ENCODE peak calls at places on chromosomes 3 and 15, in six cellular contexts. W, K, O, D, L and U are unnamed samples.

GRCh38 chr3:157738441-157738840 is 235.2 kb upstream of the VEPH1 start:
- DNase-seq in K (no peak), W (no peak), L (no peak), D (no peak), O (no peak), U (no peak)

GRCh38 chr3:150778793-150779401 is 15.9 kb upstream of the SIAH2 start:
- DNase-seq in D (no peak), O (no peak), K (no peak), L (no peak), W (no peak), U (no peak)

GRCh38 chr3:52434080-52434479 is 10.8 kb downstream of the SEMA3G start:
- DNase-seq in D (no peak), O (no peak), L (no peak), W (no peak), K (no peak), U (no peak)

GRCh38 chr3:45842851-45843625 is 1.1 kb upstream of the LZTFL1 start:
- DNase-seq in O (no peak), D (no peak), K (no peak), L (no peak), W (no peak), U (no peak)

GRCh38 chr15:79169531-79170123 is 79.0 kb upstream of the RASGRF1 start:
- DNase-seq in K (no peak), L (no peak), O (no peak), D (peak; percentile 16), W (no peak), U (peak; percentile 11)

GRCh38 chr3:156175570-156175969 is 55.2 kb downstream of the KCNAB1 start:
- DNase-seq in O (no peak), D (no peak), K (no peak), W (no peak), L (no peak), U (no peak)

GRCh38 chr3:135792174-135792573 is 173.4 kb upstream of the PPP2R3A start:
- DNase-seq in L (no peak), W (no peak), K (no peak), D (no peak), O (no peak), U (no peak)

GRCh38 chr15:70266412-70267089 is 168.8 kb upstream of the TLE3 start:
- DNase-seq in K (no peak), W (no peak), O (no peak), L (no peak), D (peak; percentile 91), U (no peak)

GRCh38 chr15:85443593-85444328 is 63.4 kb downstream of the AKAP13 start:
- DNase-seq in D (peak; percentile 65), O (no peak), L (peak; percentile 23), K (peak; percentile 49), W (peak; percentile 23), U (no peak)

GRCh38 chr3:50297896-50298725 is 1.1 kb downstream of the HYAL3 start:
- DNase-seq in W (no peak), O (no peak), L (no peak), K (peak; percentile 32), D (no peak), U (no peak)

GRCh38 chr3:52069135-52069534 is 12.8 kb upstream of the DUSP7 start:
- DNase-seq in W (no peak), L (no peak), D (no peak), K (no peak), O (no peak), U (no peak)

GRCh38 chr3:134328147-134328591 is 46.1 kb downstream of the AMOTL2 start:
- DNase-seq in O (no peak), W (no peak), D (peak; percentile 88), K (no peak), L (peak; percentile 92), U (no peak)

GRCh38 chr3:10533731-10534011 is 28.3 kb upstream of the ATP2B2 start:
- DNase-seq in O (no peak), K (no peak), L (no peak), W (no peak), D (no peak), U (no peak)

GRCh38 chr3:31610700-31611275 is 78.1 kb downstream of the STT3B start:
- DNase-seq in L (peak; percentile 55), W (no peak), D (peak; percentile 71), K (peak; percentile 19), O (no peak), U (no peak)

GRCh38 chr15:80142646-80143045 is 10.2 kb upstream of the FAH start:
- DNase-seq in O (no peak), W (peak; percentile 35), D (no peak), L (no peak), K (no peak), U (no peak)

GRCh38 chr3:187183210-187183862 is 13.9 kb upstream of the RTP1 start:
- DNase-seq in K (no peak), L (no peak), D (no peak), W (peak; percentile 46), O (no peak), U (no peak)

GRCh38 chr15:93274276-93274675 is 185.3 kb upstream of the RGMA start:
- DNase-seq in L (no peak), D (no peak), W (no peak), K (no peak), O (no peak), U (no peak)

DNA sequence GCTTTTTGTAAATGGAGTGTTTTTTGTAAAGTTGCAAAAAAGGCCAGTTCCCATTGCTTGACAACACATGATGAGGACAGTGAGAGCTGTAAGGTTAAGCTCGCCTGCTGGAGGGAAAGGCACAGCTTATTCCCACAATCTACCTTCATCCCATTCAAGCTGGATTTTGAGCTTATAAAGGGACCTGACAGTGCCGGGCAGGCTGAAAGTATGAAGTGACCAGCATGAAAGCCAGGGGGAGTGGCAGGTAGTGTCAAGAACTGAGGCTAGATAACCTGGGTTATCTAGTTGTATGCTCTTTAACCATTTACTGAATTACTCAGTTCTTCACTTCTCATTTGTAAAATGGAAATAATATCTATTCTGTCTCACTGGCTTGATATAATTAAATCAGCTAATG is 52.3 kb upstream of the KPNA4 start:
- DNase-seq in O (no peak), W (no peak), L (no peak), K (no peak), D (no peak), U (no peak)
- TF ChIP-seq CTCF in O (no peak), W (no peak), L (no peak), K (no peak), D (no peak), U (no peak)

DNA sequence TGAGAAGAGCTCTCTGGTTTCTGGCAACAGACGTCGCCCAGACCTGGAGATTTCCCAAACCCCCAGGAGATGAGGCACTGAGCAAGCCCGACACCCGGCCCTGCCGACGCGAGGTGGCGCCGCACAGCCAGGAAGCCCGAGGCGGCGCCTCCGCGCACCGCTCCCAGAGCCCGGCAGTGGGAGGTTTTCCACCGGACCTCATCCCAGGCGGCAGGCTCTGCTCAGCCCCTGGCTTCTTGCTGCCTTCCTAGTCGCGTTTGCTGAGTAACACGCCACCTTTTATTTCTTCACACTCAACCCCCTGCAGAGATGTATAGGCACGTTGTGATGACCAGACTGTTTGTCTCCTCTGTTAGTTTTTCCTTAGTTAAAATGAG is 56.3 kb upstream of the ARRDC4 start:
- DNase-seq in K (peak; percentile 61), D (peak; percentile 57), O (peak; percentile 69), W (no peak), L (peak; percentile 76), U (peak; percentile 80)
- TF ChIP-seq CTCF in K (peak; percentile 67), D (peak; percentile 50), O (peak; percentile 83), W (peak; percentile 61), L (peak; percentile 88), U (peak; percentile 83)

DNA sequence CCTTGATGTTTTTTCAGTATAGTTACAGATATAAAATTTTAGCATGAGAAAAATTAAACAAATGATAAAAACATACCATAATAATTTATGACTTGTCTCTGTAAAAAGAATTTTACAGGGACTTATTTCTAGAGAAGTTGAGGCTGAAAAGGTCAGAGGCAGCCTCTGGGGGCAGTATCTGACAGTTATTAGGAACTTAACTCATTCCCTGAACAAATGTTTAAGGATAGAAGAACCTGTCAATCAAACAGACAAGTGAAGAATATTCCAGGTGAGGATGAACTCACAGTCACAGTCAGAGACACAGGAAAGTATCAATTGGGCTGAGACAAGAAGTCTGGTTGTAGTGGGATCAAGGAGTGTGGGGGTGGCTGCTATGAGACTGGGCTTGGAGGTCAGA is 7.3 kb downstream of the MYLK start:
- DNase-seq in D (no peak), L (no peak), K (no peak), O (no peak), W (no peak), U (no peak)
- TF ChIP-seq CTCF in D (peak; percentile 15), L (peak; percentile 64), K (peak; percentile 24), O (peak; percentile 50), W (peak; percentile 22), U (peak; percentile 58)

GRCh38 chr15:101277943-101278564 is 769 bp upstream of the SELENOS start:
- DNase-seq in D (no peak), L (no peak), W (no peak), K (no peak), O (no peak), U (no peak)
- TF ChIP-seq CTCF in D (no peak), L (no peak), W (no peak), K (no peak), O (no peak), U (no peak)

GRCh38 chr15:27361418-27361817 is 390.4 kb downstream of the GABRG3 start:
- DNase-seq in O (no peak), K (no peak), D (no peak), W (no peak), L (no peak), U (no peak)

GRCh38 chr15:27353837-27354236 is 382.9 kb downstream of the GABRG3 start:
- DNase-seq in L (no peak), O (no peak), K (no peak), W (no peak), D (no peak), U (no peak)

GRCh38 chr15:27359586-27359985 is 388.6 kb downstream of the GABRG3 start:
- DNase-seq in L (no peak), K (no peak), O (no peak), W (no peak), D (no peak), U (no peak)

GRCh38 chr15:27358751-27359434 is 387.9 kb downstream of the GABRG3 start:
- DNase-seq in W (no peak), D (peak; percentile 1), O (peak; percentile 46), K (no peak), L (no peak), U (no peak)
- TF ChIP-seq CTCF in W (peak; percentile 45), D (peak; percentile 51), O (peak; percentile 96), K (peak; percentile 79), L (peak; percentile 65), U (peak; percentile 92)

GRCh38 chr15:64903331-64903950 is 8.3 kb upstream of the ANKDD1A start:
- DNase-seq in D (peak; percentile 36), W (no peak), L (no peak), O (no peak), K (no peak), U (no peak)

GRCh38 chr15:64901914-64902313 is 9.8 kb upstream of the ANKDD1A start:
- DNase-seq in L (no peak), O (no peak), D (no peak), K (no peak), W (no peak), U (no peak)

GRCh38 chr15:64901141-64901540 is 10.6 kb upstream of the ANKDD1A start:
- DNase-seq in K (no peak), D (no peak), O (no peak), W (no peak), L (no peak), U (no peak)

GRCh38 chr15:64904189-64904588 is 7.5 kb upstream of the ANKDD1A start:
- DNase-seq in L (no peak), D (no peak), K (no peak), O (no peak), W (no peak), U (no peak)

GRCh38 chr15:64902863-64903262 is 8.8 kb upstream of the ANKDD1A start:
- DNase-seq in W (no peak), K (no peak), L (no peak), D (peak; percentile 29), O (no peak), U (no peak)
- TF ChIP-seq CTCF in W (no peak), K (no peak), L (no peak), D (no peak), O (no peak), U (no peak)